ENCODE peak calls at places on chromosomes 1 and 21, in seven cellular contexts. One of them, this sample, is unnamed.
A peak's percentile ranks its signal among the peaks of the same experiment; 100 is the strongest.

GRCh38 chr1:234532511-234532922 is 53.5 kb upstream of the TARBP1 start:
- DNase-seq in adrenal gland: peak; percentile 43
- DNase-seq in PC-9: no peak
- DNase-seq in lower lobe of right lung: no peak
- DNase-seq in tibial nerve: peak; percentile 71
- DNase-seq in CD8-positive, alpha-beta memory T cell: no peak
- DNase-seq in body of pancreas: peak; percentile 90
- DNase-seq in this sample: no peak

GRCh38 chr1:159829822-159830455 is 3.3 kb downstream of the SLAMF8 start:
- DNase-seq in adrenal gland: peak; percentile 38
- DNase-seq in PC-9: no peak
- DNase-seq in lower lobe of right lung: no peak
- DNase-seq in tibial nerve: no peak
- DNase-seq in CD8-positive, alpha-beta memory T cell: no peak
- DNase-seq in body of pancreas: no peak
- DNase-seq in this sample: no peak

GRCh38 chr1:213284626-213285025 is 233.6 kb downstream of the RPS6KC1 start:
- DNase-seq in adrenal gland: no peak
- DNase-seq in PC-9: no peak
- DNase-seq in lower lobe of right lung: no peak
- DNase-seq in tibial nerve: no peak
- DNase-seq in CD8-positive, alpha-beta memory T cell: no peak
- DNase-seq in body of pancreas: no peak
- DNase-seq in this sample: no peak

GRCh38 chr1:163410073-163410522 is 88.3 kb downstream of the NUF2 start:
- DNase-seq in adrenal gland: no peak
- DNase-seq in PC-9: peak; percentile 27
- DNase-seq in lower lobe of right lung: no peak
- DNase-seq in tibial nerve: peak; percentile 31
- DNase-seq in CD8-positive, alpha-beta memory T cell: no peak
- DNase-seq in body of pancreas: peak; percentile 61
- DNase-seq in this sample: peak; percentile 1

GRCh38 chr1:56481140-56481694 is 98.1 kb downstream of the PLPP3 start:
- DNase-seq in adrenal gland: no peak
- DNase-seq in PC-9: no peak
- DNase-seq in lower lobe of right lung: no peak
- DNase-seq in tibial nerve: no peak
- DNase-seq in CD8-positive, alpha-beta memory T cell: no peak
- DNase-seq in body of pancreas: no peak
- DNase-seq in this sample: no peak

GRCh38 chr1:66217021-66217420 is 316.9 kb upstream of the SGIP1 start:
- DNase-seq in adrenal gland: no peak
- DNase-seq in PC-9: no peak
- DNase-seq in lower lobe of right lung: no peak
- DNase-seq in tibial nerve: no peak
- DNase-seq in CD8-positive, alpha-beta memory T cell: no peak
- DNase-seq in body of pancreas: no peak
- DNase-seq in this sample: no peak

GRCh38 chr1:235075955-235076308 is 52.7 kb downstream of the TOMM20 start:
- DNase-seq in adrenal gland: no peak
- DNase-seq in PC-9: no peak
- DNase-seq in lower lobe of right lung: peak; percentile 34
- DNase-seq in tibial nerve: no peak
- DNase-seq in CD8-positive, alpha-beta memory T cell: no peak
- DNase-seq in body of pancreas: no peak
- DNase-seq in this sample: no peak

GRCh38 chr1:36225298-36225899 is 1.2 kb downstream of the THRAP3 start:
- DNase-seq in adrenal gland: peak; percentile 38
- DNase-seq in PC-9: no peak
- DNase-seq in lower lobe of right lung: no peak
- DNase-seq in tibial nerve: no peak
- DNase-seq in CD8-positive, alpha-beta memory T cell: no peak
- DNase-seq in body of pancreas: no peak
- DNase-seq in this sample: no peak

GRCh38 chr1:20160034-20160433 is 20.9 kb downstream of the PLA2G2F start:
- DNase-seq in adrenal gland: no peak
- DNase-seq in PC-9: no peak
- DNase-seq in lower lobe of right lung: no peak
- DNase-seq in tibial nerve: no peak
- DNase-seq in CD8-positive, alpha-beta memory T cell: no peak
- DNase-seq in body of pancreas: no peak
- DNase-seq in this sample: no peak

GRCh38 chr1:185316163-185317033 is 645 bp downstream of the IVNS1ABP start:
- DNase-seq in adrenal gland: peak; percentile 95
- DNase-seq in PC-9: peak; percentile 86
- DNase-seq in lower lobe of right lung: peak; percentile 95
- DNase-seq in tibial nerve: peak; percentile 95
- DNase-seq in CD8-positive, alpha-beta memory T cell: peak; percentile 88
- DNase-seq in body of pancreas: peak; percentile 93
- DNase-seq in this sample: peak; percentile 87

GRCh38 chr1:236143104-236143948 is 987 bp downstream of the GPR137B start:
- DNase-seq in adrenal gland: no peak
- DNase-seq in PC-9: no peak
- DNase-seq in lower lobe of right lung: no peak
- DNase-seq in tibial nerve: no peak
- DNase-seq in CD8-positive, alpha-beta memory T cell: no peak
- DNase-seq in body of pancreas: no peak
- DNase-seq in this sample: peak; percentile 26

GRCh38 chr21:38506606-38507331 is 8.5 kb upstream of the ERG start:
- DNase-seq in adrenal gland: no peak
- DNase-seq in PC-9: no peak
- DNase-seq in lower lobe of right lung: no peak
- DNase-seq in tibial nerve: no peak
- DNase-seq in CD8-positive, alpha-beta memory T cell: no peak
- DNase-seq in body of pancreas: no peak
- DNase-seq in this sample: no peak

GRCh38 chr1:45009956-45010854 is 919 bp downstream of the HECTD3 start:
- DNase-seq in adrenal gland: peak; percentile 43
- DNase-seq in PC-9: peak; percentile 66
- DNase-seq in lower lobe of right lung: peak; percentile 58
- DNase-seq in tibial nerve: no peak
- DNase-seq in CD8-positive, alpha-beta memory T cell: no peak
- DNase-seq in body of pancreas: peak; percentile 66
- DNase-seq in this sample: peak; percentile 26

GRCh38 chr1:210366767-210367166 is 38.1 kb downstream of the HHAT start:
- DNase-seq in adrenal gland: no peak
- DNase-seq in PC-9: peak; percentile 72
- DNase-seq in lower lobe of right lung: no peak
- DNase-seq in tibial nerve: no peak
- DNase-seq in CD8-positive, alpha-beta memory T cell: no peak
- DNase-seq in body of pancreas: no peak
- DNase-seq in this sample: no peak

GRCh38 chr1:74937176-74937575 is 197.0 kb upstream of the LHX8 start:
- DNase-seq in adrenal gland: no peak
- DNase-seq in PC-9: no peak
- DNase-seq in lower lobe of right lung: no peak
- DNase-seq in tibial nerve: no peak
- DNase-seq in CD8-positive, alpha-beta memory T cell: no peak
- DNase-seq in body of pancreas: no peak
- DNase-seq in this sample: no peak

GRCh38 chr1:110065841-110066240 is 4.6 kb downstream of the ALX3 start:
- DNase-seq in adrenal gland: no peak
- DNase-seq in PC-9: no peak
- DNase-seq in lower lobe of right lung: no peak
- DNase-seq in tibial nerve: no peak
- DNase-seq in CD8-positive, alpha-beta memory T cell: no peak
- DNase-seq in body of pancreas: no peak
- DNase-seq in this sample: no peak

GRCh38 chr1:108708726-108709660 is 3.7 kb upstream of the FNDC7 start:
- DNase-seq in adrenal gland: no peak
- DNase-seq in PC-9: no peak
- DNase-seq in lower lobe of right lung: peak; percentile 52
- DNase-seq in tibial nerve: no peak
- DNase-seq in CD8-positive, alpha-beta memory T cell: peak; percentile 48
- DNase-seq in body of pancreas: no peak
- DNase-seq in this sample: peak; percentile 70

GRCh38 chr21:46122241-46122671 is 24.3 kb downstream of the COL6A2 start:
- DNase-seq in adrenal gland: no peak
- DNase-seq in PC-9: no peak
- DNase-seq in lower lobe of right lung: peak; percentile 39
- DNase-seq in tibial nerve: no peak
- DNase-seq in CD8-positive, alpha-beta memory T cell: no peak
- DNase-seq in body of pancreas: peak; percentile 3
- DNase-seq in this sample: no peak

GRCh38 chr21:20253261-20253660 is 744.9 kb upstream of the NCAM2 start:
- DNase-seq in adrenal gland: no peak
- DNase-seq in PC-9: no peak
- DNase-seq in lower lobe of right lung: no peak
- DNase-seq in tibial nerve: no peak
- DNase-seq in CD8-positive, alpha-beta memory T cell: no peak
- DNase-seq in body of pancreas: no peak
- DNase-seq in this sample: no peak

GRCh38 chr1:27858949-27859576 is 13.3 kb upstream of the THEMIS2 start:
- DNase-seq in adrenal gland: no peak
- DNase-seq in PC-9: no peak
- DNase-seq in lower lobe of right lung: no peak
- DNase-seq in tibial nerve: no peak
- DNase-seq in CD8-positive, alpha-beta memory T cell: no peak
- DNase-seq in body of pancreas: no peak
- DNase-seq in this sample: no peak

GRCh38 chr1:152167835-152168534 is 9.0 kb upstream of the RPTN start:
- DNase-seq in adrenal gland: peak; percentile 26
- DNase-seq in PC-9: peak; percentile 82
- DNase-seq in lower lobe of right lung: no peak
- DNase-seq in tibial nerve: no peak
- DNase-seq in CD8-positive, alpha-beta memory T cell: no peak
- DNase-seq in body of pancreas: no peak
- DNase-seq in this sample: no peak

DNA sequence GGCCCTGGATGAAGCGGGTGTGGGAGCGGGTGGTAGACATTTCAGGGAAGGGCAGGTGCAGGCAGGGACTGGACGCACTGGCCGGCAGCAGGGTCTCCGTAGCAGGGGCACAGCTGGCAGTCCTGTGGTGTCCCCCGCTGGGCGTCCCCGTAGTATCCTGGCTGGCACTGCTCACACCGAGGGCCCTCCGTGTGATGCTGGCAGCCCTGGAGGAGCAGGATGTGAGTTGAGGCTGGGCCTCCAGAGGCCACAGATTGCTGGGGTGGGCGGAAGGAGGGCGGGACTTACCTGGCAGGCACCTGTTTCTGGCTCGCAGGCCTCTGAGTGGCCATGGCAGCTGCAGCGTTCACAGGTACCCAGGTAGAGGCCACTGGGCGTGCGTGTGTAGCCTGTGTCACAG is 62.3 kb downstream of the LDLRAD2 start:
- DNase-seq in adrenal gland: no peak
- DNase-seq in PC-9: no peak
- DNase-seq in lower lobe of right lung: no peak
- DNase-seq in tibial nerve: no peak
- DNase-seq in CD8-positive, alpha-beta memory T cell: no peak
- DNase-seq in body of pancreas: peak; percentile 17
- DNase-seq in this sample: no peak
- H3K36me3 ChIP-seq in adrenal gland: no peaks in the 10 kb centered on the region
- H3K36me3 ChIP-seq in PC-9: no peaks in the 10 kb centered on the region
- H3K36me3 ChIP-seq in lower lobe of right lung: peaks cover 94% of the 10 kb centered on the region
- H3K36me3 ChIP-seq in tibial nerve: peaks cover 7% of the 10 kb centered on the region
- H3K36me3 ChIP-seq in CD8-positive, alpha-beta memory T cell: no peaks in the 10 kb centered on the region
- H3K36me3 ChIP-seq in body of pancreas: peaks cover 7% of the 10 kb centered on the region
- H3K36me3 ChIP-seq in this sample: no peaks in the 10 kb centered on the region

GRCh38 chr21:26112127-26112742 is 58.3 kb downstream of the APP start:
- DNase-seq in adrenal gland: no peak
- DNase-seq in PC-9: no peak
- DNase-seq in lower lobe of right lung: no peak
- DNase-seq in tibial nerve: no peak
- DNase-seq in CD8-positive, alpha-beta memory T cell: no peak
- DNase-seq in body of pancreas: no peak
- DNase-seq in this sample: no peak

GRCh38 chr21:26105819-26106218 is 64.8 kb downstream of the APP start:
- DNase-seq in adrenal gland: no peak
- DNase-seq in PC-9: no peak
- DNase-seq in lower lobe of right lung: no peak
- DNase-seq in tibial nerve: no peak
- DNase-seq in CD8-positive, alpha-beta memory T cell: no peak
- DNase-seq in body of pancreas: no peak
- DNase-seq in this sample: no peak

GRCh38 chr21:26110703-26111102 is 59.9 kb downstream of the APP start:
- DNase-seq in adrenal gland: no peak
- DNase-seq in PC-9: no peak
- DNase-seq in lower lobe of right lung: no peak
- DNase-seq in tibial nerve: no peak
- DNase-seq in CD8-positive, alpha-beta memory T cell: no peak
- DNase-seq in body of pancreas: no peak
- DNase-seq in this sample: no peak

GRCh38 chr21:26107439-26107838 is 63.1 kb downstream of the APP start:
- DNase-seq in adrenal gland: no peak
- DNase-seq in PC-9: no peak
- DNase-seq in lower lobe of right lung: no peak
- DNase-seq in tibial nerve: no peak
- DNase-seq in CD8-positive, alpha-beta memory T cell: no peak
- DNase-seq in body of pancreas: no peak
- DNase-seq in this sample: no peak

GRCh38 chr21:26106562-26106961 is 64.0 kb downstream of the APP start:
- DNase-seq in adrenal gland: no peak
- DNase-seq in PC-9: no peak
- DNase-seq in lower lobe of right lung: no peak
- DNase-seq in tibial nerve: no peak
- DNase-seq in CD8-positive, alpha-beta memory T cell: no peak
- DNase-seq in body of pancreas: no peak
- DNase-seq in this sample: no peak
- H3K4me3 ChIP-seq in adrenal gland: no peak overlapping the region
- H3K4me3 ChIP-seq in PC-9: no peak overlapping the region
- H3K4me3 ChIP-seq in lower lobe of right lung: no peak overlapping the region
- H3K4me3 ChIP-seq in tibial nerve: no peak overlapping the region
- H3K4me3 ChIP-seq in CD8-positive, alpha-beta memory T cell: no peak overlapping the region
- H3K4me3 ChIP-seq in body of pancreas: no peak overlapping the region
- H3K4me3 ChIP-seq in this sample: no peak overlapping the region

DNA sequence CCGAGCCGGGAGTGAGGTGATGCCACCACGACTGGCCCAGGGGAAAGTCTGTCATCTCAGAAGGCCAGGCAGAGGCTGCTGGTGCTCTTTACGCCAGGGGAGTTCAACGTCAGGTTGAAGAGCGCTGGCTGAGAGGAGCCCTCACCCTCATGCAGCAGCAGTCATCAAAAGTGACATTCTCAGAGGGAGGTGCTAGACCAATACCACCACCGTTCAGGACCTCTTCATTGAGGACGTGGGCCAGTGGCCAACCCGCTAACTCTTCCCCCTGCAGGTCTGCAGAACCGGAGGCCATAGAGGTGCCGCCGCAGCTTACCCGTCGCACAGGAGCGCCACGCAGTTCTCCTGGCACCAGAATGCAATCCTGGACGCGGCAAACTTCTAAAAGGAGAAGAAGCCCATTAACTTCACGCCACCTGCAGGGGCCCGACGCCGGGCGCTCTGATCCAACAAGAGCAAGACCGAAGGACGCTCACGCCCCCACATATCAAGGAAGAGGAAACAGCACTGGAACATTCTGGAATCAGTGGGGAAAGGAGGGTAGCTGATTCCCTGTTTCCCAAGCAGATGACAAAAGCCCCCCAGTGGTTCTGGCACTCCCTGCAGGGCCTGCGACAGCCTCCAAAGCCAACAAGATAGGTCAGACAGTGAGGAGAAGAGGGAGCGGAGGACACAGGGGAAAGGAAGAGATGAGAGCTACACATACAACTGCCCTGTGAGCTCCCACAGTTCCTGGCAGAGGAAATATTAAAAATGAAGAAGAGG is 24.9 kb downstream of the WDR4 start:
- DNase-seq in adrenal gland: no peak
- DNase-seq in PC-9: no peak
- DNase-seq in lower lobe of right lung: no peak
- DNase-seq in tibial nerve: no peak
- DNase-seq in CD8-positive, alpha-beta memory T cell: no peak
- DNase-seq in body of pancreas: no peak
- DNase-seq in this sample: no peak
- H3K36me3 ChIP-seq in adrenal gland: no peaks in the 10 kb centered on the region
- H3K36me3 ChIP-seq in PC-9: no peaks in the 10 kb centered on the region
- H3K36me3 ChIP-seq in lower lobe of right lung: peaks cover 99% of the 10 kb centered on the region
- H3K36me3 ChIP-seq in tibial nerve: peaks cover 33% of the 10 kb centered on the region
- H3K36me3 ChIP-seq in CD8-positive, alpha-beta memory T cell: peaks cover 47% of the 10 kb centered on the region
- H3K36me3 ChIP-seq in body of pancreas: peaks cover 38% of the 10 kb centered on the region
- H3K36me3 ChIP-seq in this sample: peaks cover 68% of the 10 kb centered on the region

GRCh38 chr1:12088607-12089006 is 25.5 kb downstream of the TNFRSF8 start:
- DNase-seq in adrenal gland: no peak
- DNase-seq in PC-9: no peak
- DNase-seq in lower lobe of right lung: peak; percentile 44
- DNase-seq in tibial nerve: no peak
- DNase-seq in CD8-positive, alpha-beta memory T cell: peak; percentile 39
- DNase-seq in body of pancreas: no peak
- DNase-seq in this sample: peak; percentile 71
- H3K4me3 ChIP-seq in adrenal gland: no peak overlapping the region
- H3K4me3 ChIP-seq in PC-9: no peak overlapping the region
- H3K4me3 ChIP-seq in lower lobe of right lung: no peak overlapping the region
- H3K4me3 ChIP-seq in tibial nerve: no peak overlapping the region
- H3K4me3 ChIP-seq in CD8-positive, alpha-beta memory T cell: peak overlapping the region; percentile 11
- H3K4me3 ChIP-seq in body of pancreas: no peak overlapping the region
- H3K4me3 ChIP-seq in this sample: peak overlapping the region; percentile 12

This sample was measured in CD4-positive, alpha-beta memory T cell.